ENCODE peak calls at places on chromosomes 2 and 18, in nine cellular contexts. I is stimulated activated CD4-positive, alpha-beta T cell treated with anti-CD3 and anti-CD28 coated beads, Interleukin-4, amount 100 ng/mL, for 24 hours; Z is fibroblast of mammary gland; Y is cardiac fibroblast; S is RKO; N is activated naive CD4-positive, alpha-beta T cell; Q is fibroblast of villous mesenchyme; A is stimulated activated naive CD8-positive, alpha-beta T cell treated with anti-CD3 and anti-CD28 coated beads, Interleukin-15, Interleukin-2, amounts not matched to agents 100 U/mL and 50 U/mL, for 24 hours; B is endodermal cell. K is an unnamed sample.

GRCh38 chr2:38377501-38378258 is 607 bp upstream of the ATL2 start:
- DNase-seq in A (no peak), B (no peak), Q (peak), N (no peak), S (peak), Y (peak), I (no peak), Z (peak), K (no peak)

GRCh38 chr18:28735731-28736130 is 558.8 kb upstream of the CDH2 start:
- DNase-seq in N (no peak), A (no peak), Y (peak), B (no peak), I (no peak), Z (peak), Q (peak), S (no peak), K (no peak)

GRCh38 chr2:44776924-44777480 is 164.5 kb upstream of the SIX3 start:
- DNase-seq in I (no peak), Y (no peak), Q (no peak), S (no peak), N (no peak), A (no peak), B (no peak), Z (no peak), K (no peak)

GRCh38 chr18:11040823-11041712 is 108.3 kb downstream of the PIEZO2 start:
- DNase-seq in I (peak), Q (peak), S (peak), Z (peak), N (no peak), A (peak), B (peak), Y (peak), K (no peak)

GRCh38 chr18:54962919-54963645 is 3.8 kb upstream of the CCDC68 start:
- DNase-seq in Y (no peak), Q (peak), B (no peak), I (no peak), A (no peak), N (no peak), Z (no peak), S (no peak), K (no peak)

GRCh38 chr2:69945447-69945846 is 16.0 kb downstream of the ASPRV1 start:
- DNase-seq in N (no peak), S (no peak), B (no peak), I (no peak), Q (no peak), Y (peak), Z (no peak), A (no peak), K (no peak)

GRCh38 chr2:70425682-70426301 is 123.9 kb upstream of the FAM136A start:
- DNase-seq in Z (no peak), B (peak), A (no peak), Y (no peak), N (no peak), I (no peak), Q (no peak), S (no peak), K (no peak)

GRCh38 chr2:236600892-236601291 is 31.3 kb downstream of the ACKR3 start:
- DNase-seq in Z (no peak), I (no peak), Y (no peak), Q (no peak), S (no peak), N (no peak), B (no peak), A (no peak), K (no peak)

GRCh38 chr2:30225131-30225762 is 6.1 kb upstream of the LBH start:
- DNase-seq in B (peak), S (no peak), Z (peak), Y (peak), N (peak), I (peak), Q (peak), A (no peak), K (no peak)

GRCh38 chr2:197378494-197378972 is 56.3 kb downstream of the SF3B1 start:
- DNase-seq in N (peak), S (peak), A (peak), Y (peak), I (peak), B (peak), Z (peak), Q (peak), K (peak)

GRCh38 chr18:79604205-79604912 is 75.2 kb upstream of the CTDP1 start:
- DNase-seq in Z (no peak), Y (no peak), N (no peak), S (no peak), Q (no peak), I (no peak), A (no peak), B (no peak), K (no peak)

GRCh38 chr2:74375838-74376237 is 4.3 kb downstream of the DCTN1 start:
- DNase-seq in Z (no peak), N (no peak), Q (no peak), S (no peak), Y (no peak), A (no peak), B (no peak), I (no peak), K (no peak)

GRCh38 chr2:109213646-109214417 is 84.8 kb downstream of the SH3RF3 start:
- DNase-seq in A (peak), I (peak), S (no peak), N (peak), B (no peak), Q (peak), Y (peak), Z (peak), K (no peak)

GRCh38 chr2:212013656-212014055 is 524.9 kb downstream of the ERBB4 start:
- DNase-seq in B (no peak), N (no peak), S (no peak), Z (no peak), I (no peak), Q (no peak), A (no peak), Y (no peak), K (no peak)

GRCh38 chr2:16280081-16280480 is 339.7 kb downstream of the MYCN start:
- DNase-seq in Y (no peak), N (no peak), Q (no peak), Z (no peak), B (no peak), A (no peak), I (no peak), S (no peak), K (no peak)

GRCh38 chr2:230684222-230685164 is 28.1 kb upstream of the CAB39 start:
- DNase-seq in S (no peak), I (no peak), B (no peak), Q (peak), Z (peak), A (no peak), Y (peak), N (no peak), K (no peak)

GRCh38 chr2:165016772-165017411 is 61.6 kb upstream of the SLC38A11 start:
- DNase-seq in Q (peak), N (no peak), Z (peak), I (no peak), Y (peak), S (peak), A (peak), B (peak), K (no peak)

GRCh38 chr18:78603584-78603983 is 376.0 kb upstream of the SALL3 start:
- DNase-seq in I (no peak), S (no peak), A (no peak), N (no peak), Y (no peak), Z (no peak), B (peak), Q (no peak), K (no peak)

GRCh38 chr2:179049203-179049545 is 763 bp downstream of the CCDC141 start:
- DNase-seq in I (no peak), A (peak), B (no peak), N (no peak), Z (no peak), Q (no peak), Y (no peak), S (no peak), K (no peak)

GRCh38 chr2:50879457-50879856 is 152.5 kb downstream of the NRXN1 start:
- DNase-seq in Q (no peak), N (no peak), I (no peak), Y (no peak), A (no peak), Z (no peak), S (no peak), B (no peak), K (no peak)

GRCh38 chr18:50194623-50195532 is at the start of gene MYO5B:
- DNase-seq in N (no peak), Z (no peak), I (peak), Q (no peak), B (peak), A (peak), S (no peak), Y (no peak), K (no peak)

GRCh38 chr2:147945660-147946059 is 74.9 kb downstream of the ORC4 start:
- DNase-seq in B (peak), A (no peak), Q (peak), I (no peak), Y (peak), N (no peak), S (peak), Z (peak), K (no peak)

GRCh38 chr2:24725956-24726355 is 67.2 kb downstream of the PTRHD1 start:
- DNase-seq in S (no peak), B (no peak), Q (no peak), Y (no peak), I (no peak), A (no peak), Z (no peak), N (no peak), K (no peak)

GRCh38 chr2:240528406-240529040 is 29.3 kb downstream of the ANKMY1 start:
- DNase-seq in Q (no peak), S (no peak), B (peak), Z (no peak), A (no peak), N (no peak), I (no peak), Y (no peak), K (no peak)